ENCODE peak calls at places on chromosomes 11 and 22, in eight cellular contexts. H is neural progenitor cell; A is GM23248; M is brain microvascular endothelial cell; F is left lung; E is IMR-90; R is thyroid gland; T is CD8-positive, alpha-beta memory T cell. K is an unnamed sample. For H3K27me3, the result is how much of the 10 kb centered on the place peaks cover.

GRCh38 chr22:38830026-38830844 is 13.6 kb downstream of the NPTXR start:
- DNase-seq in H (no peak), A (no peak), M (no peak), F (no peak), E (no peak), R (no peak), T (no peak), K (no peak)

GRCh38 chr11:64745219-64745522 is 1.2 kb upstream of the RASGRP2 start:
- DNase-seq in H (no peak), A (no peak), M (no peak), F (peak), E (no peak), R (peak), T (peak), K (no peak)

GRCh38 chr11:61701298-61701993 is 21.3 kb downstream of the DAGLA start:
- DNase-seq in H (peak), A (no peak), M (no peak), F (no peak), E (peak), R (no peak), T (no peak), K (no peak)

GRCh38 chr11:64489831-64490441 is 101.1 kb upstream of the SLC22A12 start:
- DNase-seq in H (peak), A (peak), M (peak), F (peak), E (peak), R (peak), T (peak), K (peak)

GRCh38 chr11:116849491-116849890 is 12.1 kb upstream of the APOA1 start:
- DNase-seq in H (no peak), A (no peak), M (no peak), F (no peak), E (no peak), R (no peak), T (no peak), K (no peak)

GRCh38 chr11:101445761-101446160 is 138.0 kb downstream of the TRPC6 start:
- DNase-seq in H (peak), A (peak), M (no peak), F (no peak), E (no peak), R (no peak), T (no peak), K (no peak)

GRCh38 chr11:561148-562003 is 606 bp downstream of the RASSF7 start:
- DNase-seq in H (no peak), A (peak), M (no peak), F (peak), E (no peak), R (peak), T (no peak), K (peak)

GRCh38 chr11:42465613-42466012 is 846.2 kb upstream of the API5 start:
- DNase-seq in H (no peak), A (no peak), M (no peak), F (no peak), E (no peak), R (no peak), T (no peak), K (no peak)

GRCh38 chr22:45762545-45763235 is 91.1 kb downstream of the ATXN10 start:
- DNase-seq in H (no peak), A (no peak), M (no peak), F (no peak), E (peak), R (no peak), T (no peak), K (no peak)

GRCh38 chr11:73323464-73323863 is 15.4 kb downstream of the ARHGEF17 start:
- DNase-seq in H (peak), A (peak), M (peak), F (peak), E (peak), R (peak), T (no peak), K (no peak)

GRCh38 chr11:76609736-76610370 is 60.7 kb downstream of the LRRC32 start:
- DNase-seq in H (no peak), A (peak), M (no peak), F (no peak), E (no peak), R (no peak), T (no peak), K (peak)

GRCh38 chr22:37044634-37045625 is 6.6 kb upstream of the KCTD17 start:
- DNase-seq in H (no peak), A (no peak), M (no peak), F (no peak), E (peak), R (no peak), T (no peak), K (no peak)

GRCh38 chr22:36352775-36353507 is 34.8 kb downstream of the MYH9 start:
- DNase-seq in H (peak), A (no peak), M (peak), F (no peak), E (peak), R (no peak), T (no peak), K (peak)

GRCh38 chr11:17300372-17300771 is 23.8 kb downstream of the NUCB2 start:
- DNase-seq in H (no peak), A (no peak), M (no peak), F (no peak), E (no peak), R (no peak), T (no peak), K (no peak)

GRCh38 chr11:103993502-103993901 is 42.9 kb upstream of the DDI1 start:
- DNase-seq in H (no peak), A (no peak), M (no peak), F (no peak), E (peak), R (no peak), T (no peak), K (no peak)

GRCh38 chr11:120569903-120570302 is 58.4 kb downstream of the GRIK4 start:
- DNase-seq in H (no peak), A (no peak), M (no peak), F (no peak), E (no peak), R (no peak), T (no peak), K (no peak)

GRCh38 chr11:134505125-134505524 is 93.1 kb upstream of the B3GAT1 start:
- DNase-seq in H (no peak), A (no peak), M (no peak), F (peak), E (no peak), R (no peak), T (no peak), K (no peak)

GRCh38 chr22:20569059-20570058 is 61.9 kb downstream of the MED15 start:
- DNase-seq in H (no peak), A (peak), M (peak), F (peak), E (peak), R (peak), T (peak), K (peak)

DNA sequence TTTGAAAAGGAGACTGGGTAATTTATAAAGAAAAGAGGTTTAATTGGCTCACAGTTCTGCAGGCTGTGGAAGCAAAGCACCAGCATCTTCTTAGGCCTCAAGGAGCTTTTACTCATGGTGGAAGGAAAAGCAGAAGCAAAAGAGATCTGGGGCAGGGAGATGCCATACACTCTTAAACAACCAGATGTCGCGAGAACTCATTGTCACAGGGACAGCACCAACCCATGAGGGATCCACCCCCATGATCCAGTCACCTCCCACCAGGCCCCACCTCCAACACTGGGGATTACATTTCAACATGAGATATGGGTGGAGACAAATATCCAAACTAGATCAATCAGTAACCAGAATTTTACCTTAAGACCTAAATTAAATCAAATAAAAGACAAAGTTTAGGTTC is 87.2 kb downstream of the C11orf91 start:
- DNase-seq in H (no peak), A (no peak), M (no peak), F (no peak), E (no peak), R (no peak), T (no peak), K (no peak)
- H3K27me3 ChIP-seq in H (under half), A (under half), M (under half), F (under half), E (under half), R (under half), T (under half), K (under half)

GRCh38 chr11:119317592-119318239 is 786 bp upstream of the MCAM start:
- DNase-seq in H (no peak), A (no peak), M (no peak), F (no peak), E (no peak), R (no peak), T (no peak), K (no peak)

GRCh38 chr11:119320593-119321524 is 3.9 kb upstream of the MCAM start:
- DNase-seq in H (peak), A (peak), M (peak), F (no peak), E (peak), R (peak), T (peak), K (no peak)

GRCh38 chr11:119318240-119319135 is 1.6 kb upstream of the MCAM start:
- DNase-seq in H (peak), A (peak), M (peak), F (no peak), E (peak), R (no peak), T (no peak), K (peak)

GRCh38 chr11:119319702-119320592 is 3.0 kb upstream of the MCAM start:
- DNase-seq in H (peak), A (no peak), M (no peak), F (no peak), E (no peak), R (no peak), T (no peak), K (no peak)

DNA sequence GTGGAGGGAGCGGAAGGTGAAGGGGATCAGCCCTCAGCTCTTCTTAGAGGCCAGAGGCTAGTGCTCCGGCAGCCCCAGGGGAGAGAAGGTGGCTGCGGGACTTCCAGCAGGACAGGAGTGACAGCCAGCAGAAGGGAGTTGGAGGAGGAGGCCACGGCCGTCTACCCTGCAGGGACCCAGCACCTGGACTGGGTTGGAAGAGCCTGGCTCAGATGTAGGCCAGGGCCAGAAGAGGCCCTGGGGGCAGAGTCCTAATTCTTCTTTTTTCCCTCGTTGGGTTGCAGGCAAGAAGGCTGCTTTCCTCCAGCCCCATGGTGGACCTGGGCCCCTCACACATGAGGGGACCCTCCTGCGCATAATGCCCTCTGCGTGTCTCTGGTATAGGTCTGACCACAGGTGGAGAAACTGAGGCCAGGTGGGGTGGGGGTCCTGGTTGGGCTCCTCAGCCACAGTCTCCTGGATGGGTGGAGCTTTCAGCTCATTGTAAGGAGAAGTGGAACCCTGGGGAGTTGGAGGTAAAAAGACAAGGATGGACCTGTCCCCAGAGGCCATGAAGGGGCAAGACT is 2.3 kb upstream of the MCAM start:
- DNase-seq in H (no peak), A (no peak), M (no peak), F (no peak), E (no peak), R (no peak), T (no peak), K (no peak)
- H3K4me3 ChIP-seq in H (no peak), A (no peak), M (no peak), F (no peak), E (no peak), R (no peak), T (no peak), K (no peak)

DNA sequence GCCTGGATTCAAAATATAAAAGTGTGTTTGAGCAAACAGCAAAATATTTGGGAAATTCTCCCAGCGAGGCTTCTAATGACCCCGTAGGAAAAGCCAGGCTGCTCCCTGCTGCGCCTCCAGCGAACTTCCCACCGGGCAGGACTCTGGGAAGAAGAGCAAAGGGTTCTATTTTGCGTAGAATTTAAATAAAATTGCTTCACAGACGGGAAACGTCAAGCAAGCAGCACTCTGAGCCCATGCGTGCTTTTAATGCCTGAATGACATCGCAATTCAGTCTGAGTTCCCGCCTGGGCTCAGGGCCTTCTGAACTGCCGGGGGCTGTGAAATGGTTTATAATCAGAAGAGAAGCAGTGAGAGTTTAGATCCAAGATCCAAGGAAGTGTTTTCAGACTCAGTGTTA is 775.1 kb downstream of the BRD1 start:
- DNase-seq in H (no peak), A (no peak), M (no peak), F (no peak), E (no peak), R (no peak), T (no peak), K (no peak)
- H3K27me3 ChIP-seq in H (under half), A (under half), M (under half), F (under half), E (under half), R (under half), T (under half), K (under half)

DNA sequence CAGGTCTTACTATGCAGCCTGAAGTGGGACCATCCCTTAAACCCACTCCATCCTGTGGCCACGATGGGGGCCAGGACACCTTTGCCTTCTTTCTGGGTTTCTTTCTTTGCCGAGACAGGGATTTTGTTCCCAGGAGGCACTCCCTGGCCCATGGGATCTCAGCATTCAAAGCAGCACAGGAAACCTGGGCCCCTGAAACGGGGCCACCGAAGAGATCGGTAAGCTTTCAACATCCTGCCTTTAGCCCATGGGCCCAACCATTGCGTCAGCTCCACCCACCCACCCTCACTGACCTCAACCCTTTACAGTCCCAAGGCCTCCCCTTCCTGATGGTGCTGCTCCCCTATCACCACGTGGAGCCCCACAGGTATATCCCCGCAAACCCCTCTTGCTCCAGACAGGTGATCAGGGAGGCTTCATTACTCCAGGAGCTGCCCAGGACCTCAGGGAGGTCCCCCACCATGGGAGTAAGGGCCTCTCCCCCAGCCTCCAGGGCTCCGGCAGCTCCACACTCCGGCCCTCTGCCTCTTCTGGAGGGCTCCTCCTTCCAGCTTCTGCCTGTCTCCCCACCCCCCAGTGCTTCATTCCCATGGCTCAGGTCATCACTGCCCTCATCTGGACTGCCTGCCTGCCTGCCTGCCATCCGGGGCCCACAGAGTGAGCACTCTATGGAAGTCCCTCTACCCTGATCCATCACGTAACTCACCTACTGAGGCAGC is 42.0 kb upstream of the TUB start:
- DNase-seq in H (no peak), A (no peak), M (no peak), F (no peak), E (no peak), R (no peak), T (no peak), K (no peak)
- H3K4me3 ChIP-seq in H (no peak), A (no peak), M (no peak), F (no peak), E (no peak), R (no peak), T (no peak), K (no peak)

DNA sequence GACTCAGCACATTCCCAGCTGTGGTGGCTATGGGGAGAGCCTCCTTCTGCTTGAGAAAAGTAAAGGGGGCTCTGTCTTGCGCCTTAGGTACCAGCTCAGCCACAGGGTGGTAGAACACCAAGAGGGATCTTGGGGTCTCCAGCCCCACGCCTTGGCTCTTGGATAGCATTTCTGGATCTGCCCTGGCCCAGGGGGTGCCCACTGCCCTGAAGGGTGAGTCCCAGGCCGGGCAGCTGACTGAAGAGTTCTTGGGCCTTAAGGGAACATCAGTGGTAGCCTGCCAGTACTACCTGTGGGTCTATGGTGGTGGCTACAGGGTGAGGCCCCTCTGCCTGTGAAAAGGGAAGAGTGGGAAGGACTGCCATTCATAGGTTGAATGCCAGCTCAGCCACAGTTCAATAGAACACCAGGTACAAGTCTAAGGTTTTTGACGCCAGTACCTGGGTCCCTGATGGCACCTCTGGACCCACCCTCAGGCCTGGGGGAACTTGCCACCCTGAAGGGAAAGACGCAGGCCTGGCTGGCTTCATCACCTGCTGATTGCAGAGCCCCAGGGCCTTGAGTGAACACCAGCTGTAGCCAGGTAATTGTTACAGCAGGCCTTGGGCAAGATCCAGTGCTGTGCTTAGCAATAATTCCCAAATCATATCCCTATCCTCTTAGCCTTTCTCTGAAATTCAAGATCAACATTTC is 3.9 kb downstream of the CWF19L2 start:
- DNase-seq in H (no peak), A (no peak), M (no peak), F (no peak), E (no peak), R (no peak), T (no peak), K (no peak)
- H3K27me3 ChIP-seq in H (under half), A (under half), M (under half), F (under half), E (under half), R (under half), T (under half), K (under half)

DNA sequence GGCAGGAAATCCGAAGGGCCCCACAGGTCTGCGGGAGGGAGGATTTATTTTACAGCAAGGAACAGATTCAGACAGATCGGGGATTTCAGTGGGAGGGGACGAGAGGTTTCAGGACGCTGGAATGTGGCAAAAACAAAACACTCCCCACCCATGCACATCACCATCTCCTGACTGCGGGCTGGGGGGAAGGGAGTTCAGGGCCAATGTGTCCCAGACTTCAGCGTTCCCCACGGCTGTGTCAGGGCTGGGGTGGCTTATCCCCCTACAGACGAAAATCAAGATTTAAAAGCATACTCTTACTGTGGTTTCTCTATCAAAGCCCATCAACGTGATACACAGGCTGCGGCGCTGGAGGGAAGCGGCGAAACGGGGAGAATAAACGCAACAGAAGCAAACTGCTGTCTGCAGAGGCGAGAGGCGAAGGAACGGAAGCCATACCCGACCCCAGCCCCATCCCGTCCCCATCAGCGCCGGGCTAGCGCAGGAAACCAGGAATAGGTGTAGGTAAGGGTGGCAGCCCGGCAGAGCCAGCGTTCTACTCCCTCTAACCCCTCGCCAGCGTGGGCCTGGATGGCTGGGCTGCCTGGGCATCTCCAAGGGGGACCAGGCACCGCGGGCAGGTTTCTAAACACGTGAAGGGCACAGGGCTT is 2.7 kb downstream of the TENM4 start:
- DNase-seq in H (peak), A (peak), M (no peak), F (no peak), E (peak), R (peak), T (no peak), K (no peak)
- H3K4me3 ChIP-seq in H (peak), A (peak), M (peak), F (peak), E (peak), R (peak), T (no peak), K (peak)

DNA sequence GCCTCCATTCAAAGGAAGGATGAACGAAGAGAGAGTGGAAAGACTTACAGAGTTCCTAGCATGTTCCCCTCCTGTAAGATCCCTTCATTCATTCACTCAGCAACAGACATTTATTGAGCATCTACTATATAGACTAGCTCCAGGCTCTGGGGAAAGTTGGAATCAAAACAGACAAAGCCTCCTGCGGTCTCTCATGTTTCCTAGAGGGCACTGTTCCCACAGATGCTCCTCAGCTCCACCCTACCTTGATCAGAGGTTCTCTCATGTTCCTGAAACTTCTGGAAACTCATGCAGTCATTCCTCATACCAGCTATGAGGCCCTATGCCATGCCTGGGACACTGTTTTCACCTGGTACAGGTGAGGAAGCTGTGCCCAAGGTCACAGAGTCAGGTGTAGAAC is 11.1 kb downstream of the ALX4 start:
- DNase-seq in H (no peak), A (no peak), M (no peak), F (no peak), E (no peak), R (no peak), T (no peak), K (no peak)
- H3K27me3 ChIP-seq in H (half or more), A (under half), M (under half), F (half or more), E (half or more), R (under half), T (under half), K (under half)

GRCh38 chr11:19729141-19729540 is 16.5 kb downstream of the NAV2 start:
- DNase-seq in H (no peak), A (no peak), M (no peak), F (no peak), E (no peak), R (no peak), T (no peak), K (no peak)

GRCh38 chr11:19724765-19725164 is 12.1 kb downstream of the NAV2 start:
- DNase-seq in H (no peak), A (no peak), M (no peak), F (no peak), E (no peak), R (no peak), T (no peak), K (no peak)

GRCh38 chr11:19725379-19726079 is 12.9 kb downstream of the NAV2 start:
- DNase-seq in H (no peak), A (no peak), M (no peak), F (peak), E (no peak), R (peak), T (no peak), K (no peak)

GRCh38 chr11:19728436-19728835 is 15.8 kb downstream of the NAV2 start:
- DNase-seq in H (no peak), A (peak), M (peak), F (no peak), E (peak), R (no peak), T (no peak), K (peak)

GRCh38 chr11:19727246-19727645 is 14.6 kb downstream of the NAV2 start:
- DNase-seq in H (no peak), A (peak), M (peak), F (no peak), E (peak), R (no peak), T (no peak), K (no peak)
- H3K4me3 ChIP-seq in H (no peak), A (no peak), M (no peak), F (no peak), E (no peak), R (no peak), T (no peak), K (no peak)